ENCODE peak calls at places on chromosomes 7 and 10, in eight cellular contexts. J is stimulated activated CD4-positive, alpha-beta T cell treated with anti-CD3 and anti-CD28 coated beads, Interleukin-4, amount 100 ng/mL, for 24 hours; X is mammary epithelial cell; C is hypothalamus; Y is NCI-H1105 treated with DMSO at 0.1 percent for 48 hours; R is SIG-M5; F is NB4; T is hippocampal formation. M is an unnamed sample.

GRCh38 chr7:32579776-32580175 is 84.5 kb downstream of the AVL9 start:
- DNase-seq in J (no peak), X (peak), C (no peak), Y (no peak), R (no peak), F (no peak), T (no peak), M (no peak)

GRCh38 chr7:5230272-5231067 is 40.4 kb downstream of the WIPI2 start:
- DNase-seq in J (no peak), X (no peak), C (no peak), Y (no peak), R (no peak), F (no peak), T (no peak), M (no peak)

GRCh38 chr10:86868353-86868752 is 89.1 kb downstream of the MMRN2 start:
- DNase-seq in J (no peak), X (no peak), C (peak), Y (no peak), R (no peak), F (no peak), T (no peak), M (no peak)

GRCh38 chr10:12201543-12201942 is 5.6 kb downstream of the CDC123 start:
- DNase-seq in J (no peak), X (no peak), C (no peak), Y (no peak), R (no peak), F (no peak), T (no peak), M (no peak)

GRCh38 chr7:142807855-142808460 is 37.2 kb downstream of the PRSS2 start:
- DNase-seq in J (peak), X (no peak), C (no peak), Y (no peak), R (no peak), F (no peak), T (no peak), M (no peak)

GRCh38 chr7:16178069-16178468 is 243.3 kb downstream of the CRPPA start:
- DNase-seq in J (no peak), X (no peak), C (no peak), Y (no peak), R (no peak), F (no peak), T (no peak), M (no peak)

GRCh38 chr7:156693627-156694026 is 53.1 kb downstream of the RNF32 start:
- DNase-seq in J (no peak), X (no peak), C (no peak), Y (no peak), R (no peak), F (no peak), T (no peak), M (no peak)

GRCh38 chr7:139542308-139543151 is 19.0 kb downstream of the CLEC2L start:
- DNase-seq in J (no peak), X (no peak), C (no peak), Y (no peak), R (no peak), F (no peak), T (no peak), M (no peak)

GRCh38 chr10:47035447-47036337 is 124.5 kb downstream of the PTPN20 start:
- DNase-seq in J (no peak), X (no peak), C (no peak), Y (no peak), R (no peak), F (no peak), T (no peak), M (no peak)

GRCh38 chr10:1492641-1493040 is 244.7 kb downstream of the ADARB2 start:
- DNase-seq in J (no peak), X (no peak), C (no peak), Y (no peak), R (no peak), F (no peak), T (no peak), M (no peak)

GRCh38 chr10:121452581-121452980 is 145.7 kb downstream of the FGFR2 start:
- DNase-seq in J (no peak), X (no peak), C (no peak), Y (no peak), R (no peak), F (no peak), T (no peak), M (peak)

GRCh38 chr7:26603631-26604030 is 260.8 kb downstream of the SKAP2 start:
- DNase-seq in J (no peak), X (peak), C (no peak), Y (no peak), R (no peak), F (no peak), T (no peak), M (no peak)

GRCh38 chr10:123252779-123253178 is 98.6 kb downstream of the BUB3 start:
- DNase-seq in J (no peak), X (no peak), C (no peak), Y (peak), R (no peak), F (no peak), T (no peak), M (no peak)

GRCh38 chr10:124740374-124741280 is 3.6 kb downstream of the FAM53B start:
- DNase-seq in J (no peak), X (peak), C (peak), Y (no peak), R (no peak), F (peak), T (peak), M (peak)

GRCh38 chr10:109852718-109853037 is 70.6 kb downstream of the XPNPEP1 start:
- DNase-seq in J (no peak), X (no peak), C (no peak), Y (no peak), R (no peak), F (no peak), T (no peak), M (no peak)

GRCh38 chr10:77718957-77719356 is 81.3 kb upstream of the KCNMA1 start:
- DNase-seq in J (no peak), X (no peak), C (no peak), Y (no peak), R (no peak), F (no peak), T (no peak), M (no peak)

GRCh38 chr10:36888925-36889573 is 236.3 kb upstream of the ANKRD30A start:
- DNase-seq in J (peak), X (peak), C (peak), Y (peak), R (no peak), F (peak), T (no peak), M (peak)

GRCh38 chr7:27188666-27189559 is 3.9 kb upstream of the HOXA11 start:
- DNase-seq in J (no peak), X (no peak), C (no peak), Y (no peak), R (no peak), F (peak), T (no peak), M (peak)

GRCh38 chr10:74586088-74586585 is 240.3 kb upstream of the KAT6B start:
- DNase-seq in J (peak), X (peak), C (no peak), Y (peak), R (no peak), F (peak), T (no peak), M (peak)

GRCh38 chr7:73353243-73353642 is 25.3 kb downstream of the FKBP6 start:
- DNase-seq in J (no peak), X (no peak), C (no peak), Y (no peak), R (no peak), F (no peak), T (no peak), M (no peak)

GRCh38 chr10:6894405-6894804 is 314.3 kb upstream of the PRKCQ start:
- DNase-seq in J (no peak), X (no peak), C (no peak), Y (no peak), R (no peak), F (no peak), T (no peak), M (no peak)

GRCh38 chr7:2687338-2687869 is 598 bp upstream of the AMZ1 start:
- DNase-seq in J (no peak), X (no peak), C (no peak), Y (peak), R (no peak), F (no peak), T (no peak), M (no peak)

GRCh38 chr7:127844707-127845331 is 186.4 kb downstream of the LRRC4 start:
- DNase-seq in J (no peak), X (peak), C (no peak), Y (peak), R (no peak), F (no peak), T (no peak), M (peak)

GRCh38 chr10:33800545-33800944 is 466.1 kb upstream of the NRP1 start:
- DNase-seq in J (no peak), X (no peak), C (no peak), Y (no peak), R (no peak), F (no peak), T (no peak), M (no peak)

GRCh38 chr10:42755028-42755451 is 27.6 kb upstream of the BMS1 start:
- DNase-seq in J (no peak), X (no peak), C (no peak), Y (no peak), R (no peak), F (no peak), T (no peak), M (no peak)

GRCh38 chr7:129012641-129013040 is 42.3 kb downstream of the TNPO3 start:
- DNase-seq in J (no peak), X (no peak), C (no peak), Y (no peak), R (no peak), F (no peak), T (no peak), M (no peak)

GRCh38 chr10:69425513-69426298 is 9.0 kb upstream of the TACR2 start:
- DNase-seq in J (no peak), X (peak), C (no peak), Y (no peak), R (no peak), F (no peak), T (no peak), M (no peak)

M was measured in KBM-7.